ENCODE peak calls at places on chromosomes 16 and 17, in seven cellular contexts. I is transverse colon, G is stomach, S is SK-N-SH, X is ovary, C is A549, A is sigmoid colon. T is an unnamed sample.

GRCh38 chr16:85927326-85927725 is 28.4 kb downstream of the IRF8 start:
- DNase-seq in X (no peak), G (no peak), S (no peak), A (no peak), I (no peak), C (no peak), T (no peak)

GRCh38 chr16:84143784-84144199 is 1.2 kb downstream of the HSDL1 start:
- DNase-seq in C (no peak), G (no peak), S (no peak), A (no peak), X (no peak), I (no peak), T (no peak)

GRCh38 chr17:7356072-7356549 is 1.2 kb downstream of the TMEM95 start:
- DNase-seq in I (peak), A (peak), G (peak), C (peak), S (peak), X (peak), T (no peak)

GRCh38 chr17:59287452-59287851 is 44.0 kb upstream of the YPEL2 start:
- DNase-seq in G (no peak), A (no peak), S (no peak), C (no peak), X (no peak), I (no peak), T (no peak)

GRCh38 chr16:27769561-27770222 is 219.7 kb downstream of the KATNIP start:
- DNase-seq in A (no peak), X (no peak), S (no peak), I (no peak), G (no peak), C (no peak), T (no peak)

GRCh38 chr17:19771971-19772630 is 24.0 kb upstream of the ALDH3A1 start:
- DNase-seq in G (no peak), C (no peak), S (no peak), A (no peak), X (no peak), I (no peak), T (peak)

GRCh38 chr17:21365016-21365415 is 11.1 kb upstream of the KCNJ12 start:
- DNase-seq in C (no peak), S (no peak), G (no peak), X (no peak), A (no peak), I (no peak), T (no peak)

GRCh38 chr16:2520784-2521577 is 810 bp downstream of the AMDHD2 start:
- DNase-seq in C (no peak), G (peak), X (peak), I (peak), A (peak), S (peak), T (no peak)

GRCh38 chr17:17724307-17724921 is 43.2 kb downstream of the RAI1 start:
- DNase-seq in X (no peak), S (peak), A (no peak), G (no peak), I (no peak), C (no peak), T (no peak)

GRCh38 chr16:648786-649589 is at the start of gene WDR90:
- DNase-seq in X (peak), S (peak), A (peak), G (peak), C (peak), I (peak), T (peak)

GRCh38 chr16:30114411-30114810 is 1.1 kb upstream of the GDPD3 start:
- DNase-seq in A (no peak), C (no peak), X (no peak), G (no peak), I (no peak), S (no peak), T (no peak)

GRCh38 chr16:81616321-81617020 is 162.6 kb upstream of the PLCG2 start:
- DNase-seq in X (peak), A (peak), C (no peak), S (peak), I (peak), G (peak), T (no peak)

DNA sequence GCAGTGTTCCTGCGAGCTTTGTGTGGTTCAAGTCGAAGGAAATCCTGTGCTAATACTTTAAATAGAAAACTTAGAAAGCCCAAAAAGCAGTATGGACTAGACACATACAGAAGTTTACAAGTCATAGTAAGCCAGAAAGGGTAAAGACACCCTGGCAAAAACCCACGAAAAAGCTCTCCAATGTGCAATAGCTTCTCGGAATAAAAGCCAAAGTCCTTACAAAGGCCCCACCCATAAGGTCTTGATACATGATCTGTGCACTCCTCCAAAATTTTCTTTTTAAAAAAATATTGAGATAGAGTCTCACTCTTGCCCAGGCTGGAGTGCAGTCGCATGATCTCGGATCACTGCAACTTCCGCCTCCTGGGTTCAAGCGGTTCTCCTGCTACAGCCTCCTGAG is 10.3 kb downstream of the C16orf86 start:
- DNase-seq in G (no peak), X (no peak), C (no peak), S (no peak), A (no peak), I (no peak), T (no peak)
- H3K27ac ChIP-seq in G (no peak), X (no peak), C (no peak), S (no peak), A (no peak), I (no peak), T (no peak)

DNA sequence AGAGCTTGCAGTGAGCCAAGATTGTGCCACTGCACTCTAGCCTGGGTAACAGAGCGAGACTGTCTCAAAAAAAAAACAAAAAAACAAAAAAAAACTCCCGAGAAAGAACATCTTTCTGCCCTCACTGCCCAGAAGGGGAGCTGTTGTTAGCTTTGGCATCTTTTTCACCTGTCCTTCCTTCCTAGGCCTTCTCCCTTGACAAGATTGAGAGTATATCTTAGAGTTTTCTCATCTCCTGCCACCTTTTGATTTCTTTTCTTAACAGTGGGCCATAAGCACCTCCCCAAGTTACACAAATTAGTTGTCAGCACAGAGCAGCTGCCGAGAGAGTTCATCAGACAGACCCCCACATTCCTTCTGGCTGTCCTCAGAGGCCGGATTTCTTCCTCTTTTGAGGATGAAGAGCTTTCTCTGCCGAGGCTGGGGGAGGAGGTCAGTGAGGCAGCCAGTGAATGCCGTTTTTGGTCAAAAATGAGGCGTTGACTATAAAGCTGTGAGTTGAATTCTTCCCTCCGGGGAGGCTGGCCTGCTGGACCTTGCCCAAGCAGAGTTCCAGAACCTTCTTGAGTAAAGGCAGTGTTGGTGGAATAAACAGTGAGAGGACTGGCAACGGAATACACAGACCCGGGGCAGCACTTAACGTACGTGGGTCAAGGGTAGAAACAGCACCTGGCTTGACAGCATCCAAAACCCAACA is 127.0 kb downstream of the ABCC6 start:
- DNase-seq in X (peak), I (peak), S (no peak), G (no peak), A (peak), C (no peak), T (no peak)
- TF ChIP-seq EP300 in X (no peak), I (peak), S (no peak), G (no peak), A (no peak), C (no peak), T (peak)

GRCh38 chr17:72512649-72513556 is 392.1 kb downstream of the SOX9 start:
- DNase-seq in S (no peak), X (no peak), C (no peak), G (no peak), I (no peak), A (no peak), T (no peak)
- H3K27ac ChIP-seq in S (no peak), X (no peak), C (no peak), G (peak), I (no peak), A (no peak), T (no peak)

GRCh38 chr16:88516666-88517065 is 53.5 kb upstream of the ZC3H18 start:
- DNase-seq in I (no peak), X (no peak), S (no peak), C (no peak), G (no peak), A (no peak), T (no peak)

GRCh38 chr16:88514070-88514469 is 56.1 kb upstream of the ZC3H18 start:
- DNase-seq in A (no peak), C (no peak), X (no peak), G (no peak), S (no peak), I (no peak), T (no peak)

GRCh38 chr16:88515405-88515804 is 54.8 kb upstream of the ZC3H18 start:
- DNase-seq in S (no peak), A (no peak), X (no peak), G (no peak), I (no peak), C (no peak), T (no peak)

GRCh38 chr16:88514526-88514925 is 55.7 kb upstream of the ZC3H18 start:
- DNase-seq in G (no peak), I (no peak), S (no peak), C (no peak), A (no peak), X (no peak), T (no peak)

GRCh38 chr16:88515925-88516324 is 54.3 kb upstream of the ZC3H18 start:
- DNase-seq in G (no peak), C (no peak), X (no peak), S (no peak), I (no peak), A (no peak), T (no peak)
- TF ChIP-seq EP300 in G (no peak), C (no peak), X (no peak), S (no peak), I (no peak), A (no peak), T (no peak)

DNA sequence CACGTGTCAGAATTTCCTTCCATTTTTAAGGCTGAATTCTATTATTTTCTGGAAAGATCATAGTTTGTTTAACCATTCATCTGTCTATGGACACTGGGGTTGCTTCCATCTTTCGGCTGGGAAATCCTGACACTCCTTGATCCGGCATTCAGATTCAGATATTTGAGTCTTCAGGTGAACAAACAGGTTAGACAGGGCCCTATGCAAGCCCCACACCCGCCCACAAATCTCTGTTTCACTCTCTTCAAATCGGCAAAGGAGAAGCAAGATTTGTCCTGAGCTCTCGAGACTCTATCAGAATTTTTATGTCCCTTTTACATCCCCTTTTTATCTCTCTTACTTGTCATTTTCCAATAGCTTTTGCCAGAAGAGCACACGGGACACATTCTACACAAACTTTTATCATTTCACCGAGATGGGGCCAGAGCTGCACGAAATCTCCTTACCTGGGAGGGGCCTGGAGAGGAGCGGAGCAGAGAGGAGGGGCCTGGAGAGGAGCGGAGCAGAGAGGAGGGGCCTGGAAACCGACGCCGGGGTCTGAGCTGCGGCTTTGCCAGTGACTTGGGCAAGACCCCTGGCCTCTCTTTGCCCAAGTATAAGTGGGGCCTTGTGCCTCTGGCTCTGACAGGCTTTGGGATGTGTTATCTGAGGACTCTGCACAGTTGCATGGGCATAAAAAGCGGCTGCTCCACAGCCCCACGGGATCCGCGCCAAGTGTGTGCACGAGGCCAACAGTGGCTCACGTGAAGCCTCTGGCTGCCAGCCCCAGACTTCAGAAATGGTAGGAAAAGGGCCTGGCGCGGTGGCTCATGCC is 54.3 kb upstream of the RBFOX3 start:
- DNase-seq in G (peak), I (peak), X (peak), A (peak), S (peak), C (no peak), T (no peak)
- H3K27ac ChIP-seq in G (peak), I (peak), X (no peak), A (no peak), S (no peak), C (no peak), T (peak)

DNA sequence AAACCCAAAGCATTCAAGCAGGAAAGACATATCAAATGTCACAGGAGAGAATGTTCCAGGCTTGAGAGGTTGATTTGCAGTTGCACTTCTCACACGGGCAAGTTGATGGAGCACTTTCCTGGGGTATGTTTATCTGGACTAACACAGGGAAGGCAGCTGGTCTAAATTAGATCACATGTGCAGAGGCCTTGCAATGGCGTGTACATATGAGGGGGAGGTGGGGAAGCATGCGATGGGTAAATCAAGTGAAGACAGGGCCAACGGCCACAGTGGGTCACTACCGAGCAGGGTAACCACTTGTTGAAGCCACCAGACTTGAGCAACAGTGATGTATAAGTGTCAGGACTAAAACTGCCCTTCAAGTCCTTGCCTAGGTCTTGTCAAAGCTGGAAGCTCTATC is 156.6 kb upstream of the MAF start:
- DNase-seq in X (no peak), A (no peak), C (no peak), G (no peak), I (no peak), S (no peak), T (no peak)
- TF ChIP-seq EP300 in X (no peak), A (no peak), C (no peak), G (no peak), I (no peak), S (no peak), T (no peak)

GRCh38 chr16:48318630-48319029 is 66.6 kb downstream of the SIAH1 start:
- DNase-seq in G (no peak), S (no peak), X (no peak), I (peak), C (no peak), A (no peak), T (no peak)
- H3K27ac ChIP-seq in G (no peak), S (no peak), X (no peak), I (no peak), C (no peak), A (no peak), T (peak)

DNA sequence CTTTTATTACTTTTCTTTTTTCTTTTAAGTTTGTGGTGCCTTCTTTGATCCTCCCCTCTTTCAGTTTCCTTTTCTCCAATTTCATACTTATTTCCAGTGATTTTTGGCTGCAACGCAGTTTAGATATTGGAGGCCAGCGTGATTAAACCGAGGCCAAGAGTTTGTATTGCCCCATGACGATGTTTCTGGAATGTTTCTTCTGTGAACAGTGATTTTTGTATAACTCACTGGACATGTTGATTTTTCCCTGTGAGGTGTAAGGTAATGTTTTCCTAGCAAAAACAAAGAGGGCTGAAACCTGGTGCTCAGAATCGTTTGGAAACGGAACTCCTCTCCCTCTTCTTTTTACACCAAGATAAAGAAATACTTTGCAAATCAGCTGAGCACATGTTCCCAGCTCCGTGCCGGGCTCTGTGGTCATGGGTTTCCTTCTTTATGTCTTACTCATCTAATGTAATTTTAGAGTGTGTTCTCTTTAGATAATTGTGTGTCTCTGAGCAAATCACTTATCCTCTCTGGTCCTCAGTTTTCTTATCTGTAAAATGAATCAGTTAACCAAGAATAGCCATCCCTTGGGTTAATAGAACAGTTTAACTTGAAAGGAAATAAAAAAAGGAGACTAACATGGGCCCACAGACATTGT is 344.4 kb downstream of the WWOX start:
- DNase-seq in C (no peak), I (no peak), G (no peak), X (peak), S (no peak), A (no peak), T (peak)
- TF ChIP-seq EP300 in C (no peak), I (no peak), G (no peak), X (no peak), S (no peak), A (no peak), T (no peak)

DNA sequence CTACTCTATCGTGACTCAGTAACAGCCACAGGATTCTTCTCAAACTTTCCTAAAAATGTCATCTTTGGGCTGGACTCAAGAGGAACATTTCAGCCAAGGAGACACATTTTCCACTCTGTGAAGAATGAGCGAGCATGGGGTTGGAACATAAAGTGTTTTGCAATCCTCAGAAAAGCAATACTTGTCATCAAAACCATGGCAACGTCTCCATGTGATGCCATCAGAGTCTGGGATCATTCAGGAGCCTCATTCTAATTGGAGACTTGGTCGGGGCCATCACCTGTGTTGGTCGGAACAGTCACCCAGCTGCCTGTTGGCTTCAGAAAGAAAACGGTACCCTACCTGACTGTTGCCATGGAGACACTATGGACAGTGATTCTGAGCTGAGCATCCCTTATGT is 25.5 kb downstream of the MYOCD start:
- DNase-seq in X (no peak), C (no peak), I (no peak), A (peak), G (no peak), S (no peak), T (no peak)
- H3K27ac ChIP-seq in X (no peak), C (no peak), I (peak), A (peak), G (no peak), S (no peak), T (peak)

DNA sequence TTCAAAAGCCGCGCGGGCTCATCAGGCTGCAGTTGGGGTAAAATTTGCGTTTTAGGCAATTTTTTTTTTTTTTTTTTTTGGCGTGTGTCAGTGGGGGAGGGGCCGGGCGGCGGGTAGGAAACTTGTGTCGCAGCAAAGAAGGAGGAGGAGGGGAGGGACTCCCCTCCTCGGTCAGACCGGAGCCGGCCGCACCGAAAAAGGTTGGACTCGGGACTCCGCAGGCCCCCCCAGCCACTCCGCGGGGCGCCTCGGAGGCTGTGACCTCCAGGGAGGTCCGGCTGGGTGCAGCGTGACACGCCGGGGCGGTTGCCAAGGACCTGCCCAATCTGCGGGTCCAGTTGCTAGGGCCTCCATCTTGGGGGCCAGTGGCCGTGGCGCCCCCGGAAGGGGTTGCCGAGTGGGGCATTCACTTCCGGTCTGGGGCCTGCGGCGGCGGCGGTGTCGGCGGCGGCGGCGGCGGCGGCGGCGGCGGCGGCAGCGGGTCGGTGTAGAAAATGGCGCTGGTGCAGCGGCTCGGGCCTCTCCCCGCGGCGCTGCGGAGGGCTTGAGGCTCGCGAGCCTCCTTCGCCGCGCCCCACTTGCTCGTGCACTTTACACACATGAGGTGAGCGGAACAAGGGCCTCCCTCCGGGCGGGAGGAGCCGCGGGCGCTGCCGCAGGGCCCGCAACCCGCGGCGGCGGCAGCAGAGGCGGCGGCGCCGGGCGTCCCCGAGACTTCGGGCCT is at the start of gene TNRC6A:
- DNase-seq in G (peak), X (peak), C (peak), I (peak), S (peak), A (peak), T (peak)
- TF ChIP-seq EP300 in G (no peak), X (no peak), C (no peak), I (no peak), S (no peak), A (no peak), T (no peak)